ENCODE peak calls at places on chromosomes 6 and 20, in four cellular contexts. M, N, Q and D are unnamed samples.

GRCh38 chr6:43303751-43304331 is 4.8 kb downstream of the CRIP3 start:
- DNase-seq in M (no peak), N (no peak), Q (no peak), D (no peak)

GRCh38 chr6:111721677-111722219 is 116.1 kb upstream of the TRAF3IP2 start:
- DNase-seq in M (no peak), N (peak; percentile 52), Q (peak; percentile 13), D (peak; percentile 55)

GRCh38 chr20:16279320-16279719 is 293.9 kb downstream of the KIF16B start:
- DNase-seq in M (no peak), N (no peak), Q (no peak), D (no peak)

GRCh38 chr6:23559587-23560343 is 566.2 kb upstream of the NRSN1 start:
- DNase-seq in M (no peak), N (no peak), Q (no peak), D (no peak)

GRCh38 chr6:1611572-1612385 is 2.1 kb downstream of the FOXC1 start:
- DNase-seq in M (peak; percentile 46), N (no peak), Q (no peak), D (no peak)

GRCh38 chr6:137962725-137963124 is 95.7 kb downstream of the TNFAIP3 start:
- DNase-seq in M (no peak), N (no peak), Q (no peak), D (peak; percentile 39)

GRCh38 chr6:137892271-137892708 is 25.2 kb downstream of the TNFAIP3 start:
- DNase-seq in M (peak; percentile 92), N (no peak), Q (no peak), D (no peak)

GRCh38 chr6:124057448-124057847 is 253.8 kb downstream of the NKAIN2 start:
- DNase-seq in M (no peak), N (no peak), Q (no peak), D (no peak)

GRCh38 chr20:4060054-4060795 is 44.9 kb upstream of the RNF24 start:
- DNase-seq in M (no peak), N (no peak), Q (no peak), D (no peak)

GRCh38 chr6:131136021-131136847 is 967 bp downstream of the AKAP7 start:
- DNase-seq in M (peak; percentile 34), N (no peak), Q (no peak), D (no peak)

GRCh38 chr6:144087789-144088426 is 7.5 kb downstream of the SF3B5 start:
- DNase-seq in M (no peak), N (no peak), Q (no peak), D (no peak)

GRCh38 chr6:151260191-151260590 is 20.4 kb downstream of the AKAP12 start:
- DNase-seq in M (peak; percentile 33), N (no peak), Q (no peak), D (no peak)

GRCh38 chr6:137820425-137820824 is 46.6 kb upstream of the TNFAIP3 start:
- DNase-seq in M (no peak), N (no peak), Q (no peak), D (no peak)

GRCh38 chr6:75808507-75808906 is 59.5 kb downstream of the MYO6 start:
- DNase-seq in M (no peak), N (no peak), Q (no peak), D (no peak)

GRCh38 chr6:136592930-136593673 is 42.9 kb upstream of the MAP7 start:
- DNase-seq in M (peak; percentile 71), N (no peak), Q (no peak), D (no peak)

GRCh38 chr6:150072201-150072600 is 3.3 kb upstream of the ULBP3 start:
- DNase-seq in M (peak; percentile 54), N (no peak), Q (peak; percentile 90), D (peak; percentile 11)

GRCh38 chr20:37333130-37333847 is 12.7 kb upstream of the SRC start:
- DNase-seq in M (no peak), N (no peak), Q (no peak), D (no peak)

GRCh38 chr6:39327516-39327915 is 5.0 kb upstream of the KCNK16 start:
- DNase-seq in M (no peak), N (no peak), Q (no peak), D (no peak)

GRCh38 chr6:166530211-166531045 is 56.0 kb downstream of the RAMACL start:
- DNase-seq in M (peak; percentile 50), N (no peak), Q (peak; percentile 54), D (no peak)

GRCh38 chr6:133396630-133397335 is 155.6 kb downstream of the EYA4 start:
- DNase-seq in M (peak; percentile 29), N (no peak), Q (no peak), D (no peak)

GRCh38 chr20:41180599-41181333 is 43.4 kb downstream of the PLCG1 start:
- DNase-seq in M (no peak), N (no peak), Q (no peak), D (no peak)

GRCh38 chr20:41178495-41178894 is 41.2 kb downstream of the PLCG1 start:
- DNase-seq in M (no peak), N (no peak), Q (no peak), D (no peak)

GRCh38 chr20:41179961-41180360 is 42.6 kb downstream of the PLCG1 start:
- DNase-seq in M (no peak), N (no peak), Q (no peak), D (no peak)

GRCh38 chr20:41177636-41178035 is 40.3 kb downstream of the PLCG1 start:
- DNase-seq in M (peak; percentile 94), N (no peak), Q (peak; percentile 8), D (no peak)

DNA sequence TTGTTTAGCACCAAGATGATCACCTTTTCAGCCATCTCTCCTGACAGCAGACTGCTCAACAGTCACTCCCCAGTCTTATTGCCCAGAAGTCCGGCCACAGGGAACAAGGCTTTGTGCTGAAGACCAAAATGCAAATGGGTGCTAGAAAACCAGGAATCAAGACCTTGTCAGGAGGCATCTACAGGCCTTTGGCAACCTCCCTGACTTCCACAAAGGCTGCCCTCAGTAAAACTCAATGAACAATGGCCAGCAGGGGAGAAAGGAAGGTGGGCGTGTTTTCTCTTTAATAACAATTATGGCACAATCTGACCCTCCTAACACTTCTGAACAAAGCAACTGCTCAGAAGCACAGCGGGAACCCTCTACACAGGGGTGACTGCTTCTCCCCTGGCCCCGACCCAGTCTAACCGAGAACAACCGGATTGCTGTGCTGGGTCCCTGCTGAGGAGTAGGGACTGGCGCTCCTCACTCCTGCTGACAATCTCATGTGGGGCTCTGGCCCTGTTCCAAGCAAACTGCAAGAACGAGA is 41.6 kb downstream of the PLCG1 start:
- DNase-seq in M (peak; percentile 18), N (no peak), Q (no peak), D (no peak)
- TF ChIP-seq CTCF in M (no peak), N (no peak), Q (no peak), D (no peak)

DNA sequence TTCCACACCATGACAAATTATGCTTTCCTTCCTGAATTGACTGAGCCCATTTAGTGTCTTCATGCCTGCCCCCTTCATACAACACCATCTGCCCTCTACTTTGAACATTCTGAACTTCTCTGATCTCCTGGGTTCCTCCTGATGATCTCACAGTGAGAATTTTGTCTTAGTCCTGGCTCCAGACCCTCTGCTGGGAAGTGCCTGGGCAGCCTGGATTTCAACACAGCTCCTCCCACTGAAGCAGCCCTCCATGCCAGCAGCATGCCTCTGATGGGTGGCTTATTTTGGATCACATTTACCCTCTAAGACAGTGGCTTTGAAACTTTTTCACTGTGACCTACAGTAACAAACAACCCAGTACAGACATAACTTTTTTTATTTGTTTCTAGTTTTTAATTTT is 41.5 kb downstream of the DSE start:
- DNase-seq in M (no peak), N (no peak), Q (no peak), D (no peak)
- H3K27ac ChIP-seq in M (no peak overlapping the region), N (no peak overlapping the region), Q (no peak overlapping the region), D (no peak overlapping the region)

GRCh38 chr6:36851632-36852031 is 12.4 kb upstream of the CPNE5 start:
- DNase-seq in M (no peak), N (no peak), Q (no peak), D (no peak)

GRCh38 chr6:36853325-36853724 is 14.1 kb upstream of the CPNE5 start:
- DNase-seq in M (peak; percentile 85), N (no peak), Q (no peak), D (no peak)

GRCh38 chr6:36850001-36850400 is 10.8 kb upstream of the CPNE5 start:
- DNase-seq in M (no peak), N (no peak), Q (no peak), D (no peak)

GRCh38 chr6:36851149-36851614 is 11.9 kb upstream of the CPNE5 start:
- DNase-seq in M (peak; percentile 66), N (peak; percentile 69), Q (peak; percentile 37), D (peak; percentile 71)

DNA sequence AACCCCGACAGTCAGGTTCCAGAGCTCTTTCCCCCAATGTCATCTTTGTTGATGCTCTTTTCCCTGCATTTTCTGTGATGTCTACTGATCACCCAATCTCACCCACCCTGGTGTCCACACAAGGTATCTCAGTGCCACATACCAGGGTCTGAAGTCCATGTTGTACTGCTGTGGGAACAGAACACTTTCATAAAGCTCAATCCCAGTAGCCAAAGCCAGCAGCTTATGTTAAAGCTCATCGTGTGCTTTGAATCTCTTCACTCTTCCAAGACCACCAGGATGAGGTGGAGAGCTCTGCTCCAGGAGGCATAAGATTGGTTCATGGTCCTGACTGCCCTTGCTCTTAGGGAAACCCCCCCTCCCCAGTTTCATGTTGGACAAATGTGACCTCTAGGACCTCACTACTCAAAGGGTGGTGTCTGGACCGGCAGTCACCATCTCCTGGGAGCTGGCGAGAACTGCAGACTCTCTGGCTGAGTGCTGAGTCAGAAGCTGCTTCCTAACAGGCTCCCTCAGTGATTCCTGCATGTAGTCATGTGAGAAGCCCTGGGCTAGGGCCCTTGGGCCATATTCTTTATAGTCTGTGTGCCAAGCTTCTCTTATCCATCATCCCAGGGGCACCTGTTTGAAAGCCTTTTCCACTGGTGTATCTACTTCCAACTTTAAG is 13.4 kb upstream of the CPNE5 start:
- DNase-seq in M (peak; percentile 68), N (no peak), Q (no peak), D (no peak)
- H3K4me2 ChIP-seq in M (no peak overlapping the region), N (no peak overlapping the region), Q (no peak overlapping the region), D (no peak overlapping the region)

GRCh38 chr6:118725944-118726343 is 74.6 kb upstream of the CEP85L start:
- DNase-seq in M (no peak), N (peak; percentile 68), Q (no peak), D (no peak)
- TF ChIP-seq CTCF in M (no peak), N (peak; percentile 53), Q (no peak), D (peak; percentile 39)

GRCh38 chr6:37141291-37142046 is 28.5 kb upstream of the PIM1 start:
- DNase-seq in M (peak; percentile 88), N (no peak), Q (no peak), D (peak; percentile 25)

GRCh38 chr6:37137201-37137880 is 32.6 kb upstream of the PIM1 start:
- DNase-seq in M (peak; percentile 99), N (no peak), Q (peak; percentile 68), D (no peak)

GRCh38 chr6:37140145-37140544 is 29.8 kb upstream of the PIM1 start:
- DNase-seq in M (no peak), N (no peak), Q (no peak), D (no peak)

GRCh38 chr6:37137881-37138568 is 31.9 kb upstream of the PIM1 start:
- DNase-seq in M (peak; percentile 94), N (no peak), Q (no peak), D (no peak)

GRCh38 chr6:37139223-37139962 is 30.6 kb upstream of the PIM1 start:
- DNase-seq in M (no peak), N (no peak), Q (no peak), D (no peak)
- H3K27ac ChIP-seq in M (no peak overlapping the region), N (no peak overlapping the region), Q (no peak overlapping the region), D (no peak overlapping the region)